ENCODE peak calls at places on chromosomes 16 and 17, in five cellular contexts. One of them, this sample, is unnamed.

GRCh38 chr16:66167564-66168291 is 198.8 kb upstream of the CDH5 start:
- DNase-seq in HL-60: no peak
- DNase-seq in HCT116: no peak
- DNase-seq in A549: no peak
- DNase-seq in Panc1: no peak
- DNase-seq in this sample: peak

GRCh38 chr16:68756250-68757051 is 19.4 kb downstream of the CDH1 start:
- DNase-seq in HL-60: peak
- DNase-seq in HCT116: peak
- DNase-seq in A549: peak
- DNase-seq in Panc1: no peak
- DNase-seq in this sample: no peak

GRCh38 chr17:36994438-36994837 is 45.7 kb downstream of the AATF start:
- DNase-seq in HL-60: no peak
- DNase-seq in HCT116: no peak
- DNase-seq in A549: no peak
- DNase-seq in Panc1: no peak
- DNase-seq in this sample: no peak

GRCh38 chr16:66095676-66096075 is 270.8 kb upstream of the CDH5 start:
- DNase-seq in HL-60: no peak
- DNase-seq in HCT116: no peak
- DNase-seq in A549: no peak
- DNase-seq in Panc1: no peak
- DNase-seq in this sample: peak

GRCh38 chr16:87064731-87065720 is 252.2 kb downstream of the C16orf95 start:
- DNase-seq in HL-60: no peak
- DNase-seq in HCT116: no peak
- DNase-seq in A549: no peak
- DNase-seq in Panc1: no peak
- DNase-seq in this sample: no peak

GRCh38 chr16:73043828-73044493 is 4.0 kb downstream of the ZFHX3 start:
- DNase-seq in HL-60: no peak
- DNase-seq in HCT116: no peak
- DNase-seq in A549: no peak
- DNase-seq in Panc1: no peak
- DNase-seq in this sample: no peak

GRCh38 chr16:28495098-28495793 is 803 bp downstream of the APOBR start:
- DNase-seq in HL-60: peak
- DNase-seq in HCT116: no peak
- DNase-seq in A549: no peak
- DNase-seq in Panc1: no peak
- DNase-seq in this sample: no peak

GRCh38 chr16:85435298-85435697 is 177.8 kb upstream of the GSE1 start:
- DNase-seq in HL-60: no peak
- DNase-seq in HCT116: no peak
- DNase-seq in A549: no peak
- DNase-seq in Panc1: no peak
- DNase-seq in this sample: no peak

GRCh38 chr17:40522250-40522960 is 21.0 kb upstream of the TNS4 start:
- DNase-seq in HL-60: no peak
- DNase-seq in HCT116: no peak
- DNase-seq in A549: no peak
- DNase-seq in Panc1: no peak
- DNase-seq in this sample: no peak

DNA sequence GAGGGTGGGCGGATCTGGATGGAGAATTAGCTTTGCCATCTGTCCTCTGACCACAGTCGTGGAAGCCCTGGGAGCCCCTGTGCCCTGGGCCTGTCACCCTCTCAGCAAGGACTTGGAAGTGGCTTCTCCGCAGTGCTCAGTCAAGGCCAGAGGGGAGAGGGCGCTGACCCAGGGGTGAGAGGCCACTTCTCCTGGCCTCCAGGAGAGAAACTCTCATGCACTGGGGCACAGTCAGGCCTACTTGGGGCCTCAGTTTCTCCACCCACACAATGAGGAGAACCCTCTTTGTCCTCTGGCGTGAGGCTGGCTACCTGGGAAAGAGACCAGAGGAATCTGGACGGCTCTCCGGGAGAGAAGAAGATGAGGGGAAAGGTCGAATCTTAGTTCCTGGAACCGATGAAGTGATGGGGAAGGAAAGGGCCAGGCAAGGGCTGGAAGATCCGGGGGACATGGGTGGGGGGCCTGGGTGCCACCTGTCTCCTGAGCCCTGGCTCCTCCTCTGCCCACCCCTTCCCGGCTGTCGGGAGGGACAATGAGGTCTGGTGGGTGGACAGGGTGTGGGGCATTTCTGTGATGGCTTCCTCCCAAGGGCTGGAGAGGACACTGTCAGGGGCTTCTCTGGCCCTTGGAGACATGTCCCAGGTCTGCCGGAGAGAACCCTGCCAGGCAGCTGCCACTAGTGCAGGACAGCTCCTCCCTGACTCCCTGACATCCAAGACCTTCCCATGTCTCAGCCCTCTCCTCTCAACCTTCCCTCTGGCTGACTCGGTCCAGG is 9.1 kb upstream of the ARHGAP27 start:
- DNase-seq in HL-60: no peak
- DNase-seq in HCT116: no peak
- DNase-seq in A549: no peak
- DNase-seq in Panc1: no peak
- DNase-seq in this sample: no peak
- TF ChIP-seq REST in HL-60: no peak
- TF ChIP-seq REST in HCT116: no peak
- TF ChIP-seq REST in A549: no peak
- TF ChIP-seq REST in Panc1: no peak
- TF ChIP-seq REST in this sample: no peak

DNA sequence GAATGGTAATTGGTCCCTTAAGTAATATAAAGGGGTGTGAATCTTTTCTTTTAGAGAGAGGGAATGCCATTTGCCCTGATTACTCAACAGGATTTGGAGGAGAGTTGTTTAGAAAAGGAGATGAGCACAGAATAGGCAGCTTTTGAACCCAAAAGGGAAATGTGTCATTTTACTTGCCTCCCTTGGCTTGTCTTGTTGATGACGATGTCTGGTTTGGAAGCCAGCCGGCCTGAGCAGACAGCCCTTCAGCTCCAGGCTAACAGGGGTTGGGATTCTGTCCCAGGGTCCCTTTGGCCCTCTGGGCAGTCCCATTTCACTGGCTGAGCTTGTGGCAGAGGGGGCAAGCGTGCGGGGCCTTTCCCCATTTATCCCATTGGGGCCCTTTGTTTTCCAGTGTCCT is 22.3 kb upstream of the PRKAR1A start:
- DNase-seq in HL-60: no peak
- DNase-seq in HCT116: no peak
- DNase-seq in A549: no peak
- DNase-seq in Panc1: no peak
- DNase-seq in this sample: no peak
- TF ChIP-seq CTCF in HL-60: no peak
- TF ChIP-seq CTCF in HCT116: no peak
- TF ChIP-seq CTCF in A549: no peak
- TF ChIP-seq CTCF in Panc1: no peak
- TF ChIP-seq CTCF in this sample: no peak

GRCh38 chr16:89222931-89223330 is 5.4 kb downstream of the ZNF778 start:
- DNase-seq in HL-60: no peak
- DNase-seq in HCT116: no peak
- DNase-seq in A549: no peak
- DNase-seq in Panc1: no peak
- DNase-seq in this sample: no peak

GRCh38 chr16:89217388-89218191 is at the start of gene ZNF778:
- DNase-seq in HL-60: peak
- DNase-seq in HCT116: peak
- DNase-seq in A549: peak
- DNase-seq in Panc1: no peak
- DNase-seq in this sample: peak

GRCh38 chr16:89224665-89225064 is 7.2 kb downstream of the ZNF778 start:
- DNase-seq in HL-60: no peak
- DNase-seq in HCT116: no peak
- DNase-seq in A549: no peak
- DNase-seq in Panc1: no peak
- DNase-seq in this sample: no peak

GRCh38 chr16:89219365-89219764 is 1.9 kb downstream of the ZNF778 start:
- DNase-seq in HL-60: no peak
- DNase-seq in HCT116: no peak
- DNase-seq in A549: no peak
- DNase-seq in Panc1: no peak
- DNase-seq in this sample: no peak

GRCh38 chr16:89221604-89222003 is 4.1 kb downstream of the ZNF778 start:
- DNase-seq in HL-60: no peak
- DNase-seq in HCT116: no peak
- DNase-seq in A549: no peak
- DNase-seq in Panc1: no peak
- DNase-seq in this sample: no peak
- TF ChIP-seq REST in HL-60: no peak
- TF ChIP-seq REST in HCT116: no peak
- TF ChIP-seq REST in A549: no peak
- TF ChIP-seq REST in Panc1: no peak
- TF ChIP-seq REST in this sample: no peak

GRCh38 chr17:45666046-45666600 is 118.0 kb upstream of the CRHR1 start:
- DNase-seq in HL-60: no peak
- DNase-seq in HCT116: no peak
- DNase-seq in A549: no peak
- DNase-seq in Panc1: no peak
- DNase-seq in this sample: peak
- TF ChIP-seq CTCF in HL-60: no peak
- TF ChIP-seq CTCF in HCT116: peak
- TF ChIP-seq CTCF in A549: peak
- TF ChIP-seq CTCF in Panc1: no peak
- TF ChIP-seq CTCF in this sample: peak

DNA sequence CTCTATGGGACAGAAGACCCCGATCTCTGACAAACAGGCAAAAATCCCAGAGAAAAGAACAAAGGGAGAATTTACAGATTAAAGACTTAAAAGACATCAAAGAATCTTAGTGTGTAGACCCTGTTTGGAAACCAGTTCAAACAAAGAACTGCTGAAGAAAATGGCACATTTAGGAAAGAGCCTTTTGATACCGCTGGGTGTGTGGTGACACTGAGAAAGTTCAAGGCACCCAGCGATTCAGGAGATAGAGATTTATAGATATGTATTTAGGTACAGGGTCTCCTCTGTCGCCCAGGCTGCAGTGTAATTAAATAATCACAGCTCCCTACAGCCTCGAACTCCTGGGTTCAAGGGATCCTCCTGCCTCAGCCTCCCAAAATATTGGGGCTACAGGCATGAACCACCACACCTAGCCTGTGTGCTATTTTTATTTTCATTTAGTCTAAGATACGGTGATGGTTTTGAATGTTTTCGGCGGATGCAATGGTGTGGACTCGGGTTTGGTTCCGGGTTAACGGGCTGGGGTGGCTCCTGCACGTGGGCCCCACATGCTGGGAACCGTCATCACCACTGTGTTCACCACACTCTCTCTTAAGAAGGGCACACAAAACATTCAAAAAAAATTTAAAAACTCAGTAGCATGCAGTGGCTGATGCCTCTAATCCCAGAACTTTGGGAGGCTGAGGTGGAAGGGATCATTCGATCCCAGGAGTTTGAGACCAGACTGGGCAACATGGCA is 114.0 kb downstream of the ZNF778 start:
- DNase-seq in HL-60: no peak
- DNase-seq in HCT116: no peak
- DNase-seq in A549: no peak
- DNase-seq in Panc1: no peak
- DNase-seq in this sample: no peak
- TF ChIP-seq REST in HL-60: no peak
- TF ChIP-seq REST in HCT116: no peak
- TF ChIP-seq REST in A549: no peak
- TF ChIP-seq REST in Panc1: no peak
- TF ChIP-seq REST in this sample: no peak

DNA sequence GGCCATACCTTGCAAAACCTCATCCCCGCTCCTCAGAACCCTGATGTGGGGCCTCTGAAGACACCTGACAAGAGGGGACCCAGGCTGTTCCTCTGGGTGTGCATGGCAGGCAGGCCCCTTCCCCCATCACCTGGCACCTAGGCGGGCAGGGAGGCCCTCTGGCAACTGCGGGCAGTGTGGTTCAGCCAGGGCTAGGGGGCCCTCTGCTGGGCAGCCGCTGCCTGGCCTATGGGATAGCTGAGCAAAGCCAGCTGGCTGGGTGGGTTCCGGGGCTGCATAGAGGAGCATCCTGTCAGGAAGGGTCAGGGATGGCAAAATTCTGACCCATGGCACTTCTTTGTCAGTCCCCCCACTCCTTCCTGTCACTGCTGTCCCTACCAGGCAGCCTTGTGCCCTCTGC is 228.7 kb upstream of the ASIC2 start:
- DNase-seq in HL-60: no peak
- DNase-seq in HCT116: no peak
- DNase-seq in A549: no peak
- DNase-seq in Panc1: no peak
- DNase-seq in this sample: peak
- TF ChIP-seq CTCF in HL-60: no peak
- TF ChIP-seq CTCF in HCT116: peak
- TF ChIP-seq CTCF in A549: peak
- TF ChIP-seq CTCF in Panc1: peak
- TF ChIP-seq CTCF in this sample: peak

This sample was measured in GM23338.